ENCODE peak calls at places on chromosome 16, in four cellular contexts. S, J, Q and P are unnamed samples.

GRCh38 chr16:10168258-10168657 is 14.0 kb downstream of the GRIN2A start:
- DNase-seq in S (no peak), J (no peak), Q (no peak), P (no peak)

GRCh38 chr16:69311533-69312388 is 611 bp downstream of the VPS4A start:
- DNase-seq in S (peak), J (no peak), Q (peak), P (no peak)

GRCh38 chr16:85621698-85622433 is 8.7 kb downstream of the GSE1 start:
- DNase-seq in S (no peak), J (no peak), Q (no peak), P (no peak)

GRCh38 chr16:62253926-62254325 is 217.7 kb upstream of the CDH8 start:
- DNase-seq in S (no peak), J (no peak), Q (no peak), P (no peak)

GRCh38 chr16:4461250-4462085 is 13.0 kb downstream of the NMRAL1 start:
- DNase-seq in S (no peak), J (no peak), Q (no peak), P (no peak)

GRCh38 chr16:89031715-89032659 is 55.0 kb upstream of the CBFA2T3 start:
- DNase-seq in S (no peak), J (no peak), Q (peak), P (no peak)

GRCh38 chr16:77833906-77834599 is 45.7 kb downstream of the VAT1L start:
- DNase-seq in S (peak), J (no peak), Q (no peak), P (no peak)

GRCh38 chr16:23397464-23397863 is 55.5 kb downstream of the COG7 start:
- DNase-seq in S (no peak), J (no peak), Q (no peak), P (no peak)

GRCh38 chr16:2183671-2184070 is 12.7 kb downstream of the CASKIN1 start:
- DNase-seq in S (no peak), J (no peak), Q (no peak), P (no peak)

GRCh38 chr16:68031951-68032350 is 8.9 kb downstream of the DUS2 start:
- DNase-seq in S (peak), J (no peak), Q (no peak), P (no peak)

GRCh38 chr16:2239231-2239675 is 3.0 kb downstream of the DNASE1L2 start:
- DNase-seq in S (no peak), J (no peak), Q (no peak), P (no peak)

GRCh38 chr16:19926449-19927390 is 42.1 kb upstream of the GPRC5B start:
- DNase-seq in S (peak), J (no peak), Q (no peak), P (no peak)